ENCODE peak calls at places on chromosomes 12 and 14, in four cellular contexts. W, Z, Q and E are unnamed samples.

GRCh38 chr14:76782885-76783566 is 21.8 kb downstream of the VASH1 start:
- DNase-seq in W (no peak), Z (peak; percentile 67), Q (no peak), E (no peak)

GRCh38 chr12:75553865-75554555 is 42.6 kb upstream of the KRR1 start:
- DNase-seq in W (no peak), Z (peak; percentile 39), Q (no peak), E (peak; percentile 9)

GRCh38 chr12:105485321-105485910 is 154.9 kb downstream of the C12orf75 start:
- DNase-seq in W (no peak), Z (peak; percentile 62), Q (no peak), E (no peak)

GRCh38 chr12:51941011-51941561 is 10.4 kb upstream of the ACVR1B start:
- DNase-seq in W (peak; percentile 77), Z (no peak), Q (no peak), E (no peak)

GRCh38 chr12:70005864-70006618 is 181.0 kb downstream of the MYRFL start:
- DNase-seq in W (no peak), Z (no peak), Q (no peak), E (no peak)

GRCh38 chr14:95290769-95291440 is 28.8 kb downstream of the CLMN start:
- DNase-seq in W (peak; percentile 65), Z (peak; percentile 38), Q (no peak), E (no peak)

GRCh38 chr14:104131968-104132732 is 6.2 kb upstream of the KIF26A start:
- DNase-seq in W (no peak), Z (no peak), Q (no peak), E (no peak)

GRCh38 chr12:3662516-3662915 is 90.4 kb downstream of the CRACR2A start:
- DNase-seq in W (no peak), Z (no peak), Q (no peak), E (no peak)

GRCh38 chr12:39816671-39817185 is 197.1 kb upstream of the ABCD2 start:
- DNase-seq in W (no peak), Z (peak; percentile 54), Q (no peak), E (no peak)

GRCh38 chr14:51846631-51847488 is 13.6 kb upstream of the GNG2 start:
- DNase-seq in W (peak; percentile 35), Z (peak; percentile 89), Q (no peak), E (peak; percentile 92)

GRCh38 chr12:49864817-49865090 is 21.8 kb upstream of the BCDIN3D start:
- DNase-seq in W (no peak), Z (no peak), Q (no peak), E (no peak)

GRCh38 chr14:92735344-92735743 is 13.1 kb downstream of the LGMN start:
- DNase-seq in W (no peak), Z (peak; percentile 14), Q (no peak), E (no peak)
- H3K79me2 ChIP-seq in W (no peaks in the 10 kb centered on the region), Z (peaks cover 5% of the 10 kb centered on the region), Q (peaks cover 9% of the 10 kb centered on the region), E (no peaks in the 10 kb centered on the region)

GRCh38 chr12:27589419-27589818 is 65.4 kb downstream of the PPFIBP1 start:
- DNase-seq in W (no peak), Z (no peak), Q (no peak), E (no peak)

GRCh38 chr12:27588786-27589185 is 64.8 kb downstream of the PPFIBP1 start:
- DNase-seq in W (no peak), Z (peak; percentile 29), Q (no peak), E (no peak)

GRCh38 chr12:27593266-27593665 is 69.3 kb downstream of the PPFIBP1 start:
- DNase-seq in W (no peak), Z (no peak), Q (no peak), E (no peak)

GRCh38 chr12:27595231-27595642 is 71.2 kb downstream of the PPFIBP1 start:
- DNase-seq in W (peak; percentile 48), Z (peak; percentile 74), Q (no peak), E (no peak)

DNA sequence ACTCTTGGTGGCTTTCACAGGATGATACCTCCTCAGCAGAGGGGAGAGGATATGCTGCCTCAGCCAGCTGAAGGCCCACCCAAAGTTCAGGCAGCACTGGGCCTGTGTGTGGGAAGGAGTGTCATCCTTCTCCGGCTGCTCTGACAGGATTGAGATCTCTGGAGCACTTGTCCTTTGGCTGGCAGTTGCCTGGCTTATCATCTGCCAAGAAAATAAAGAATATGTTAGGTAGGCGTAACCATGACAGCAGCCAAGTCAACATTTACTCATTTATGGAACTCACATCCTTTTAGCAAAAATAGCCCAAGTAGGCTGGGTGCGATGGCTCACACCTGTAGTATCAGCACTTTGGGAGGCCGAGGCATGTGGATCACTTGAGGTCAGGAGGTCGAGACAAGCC is 68.5 kb downstream of the PPFIBP1 start:
- DNase-seq in W (no peak), Z (peak; percentile 65), Q (no peak), E (no peak)
- H3K27ac ChIP-seq in W (no peak overlapping the region), Z (no peak overlapping the region), Q (no peak overlapping the region), E (no peak overlapping the region)

GRCh38 chr12:80936642-80937390 is 918 bp downstream of the LIN7A start:
- DNase-seq in W (peak; percentile 44), Z (peak; percentile 89), Q (peak; percentile 7), E (no peak)
- H3K79me2 ChIP-seq in W (no peaks in the 10 kb centered on the region), Z (no peaks in the 10 kb centered on the region), Q (no peaks in the 10 kb centered on the region), E (no peaks in the 10 kb centered on the region)

GRCh38 chr12:65666876-65667275 is 157.4 kb upstream of the HMGA2 start:
- DNase-seq in W (no peak), Z (peak; percentile 64), Q (no peak), E (no peak)
- H3K27ac ChIP-seq in W (no peak overlapping the region), Z (peak overlapping the region; percentile 83), Q (no peak overlapping the region), E (no peak overlapping the region)

GRCh38 chr14:54676822-54677708 is 110.1 kb downstream of the SAMD4A start:
- DNase-seq in W (peak; percentile 38), Z (peak; percentile 87), Q (peak; percentile 75), E (no peak)
- H3K79me2 ChIP-seq in W (peaks cover 88% of the 10 kb centered on the region), Z (no peaks in the 10 kb centered on the region), Q (no peaks in the 10 kb centered on the region), E (no peaks in the 10 kb centered on the region)

DNA sequence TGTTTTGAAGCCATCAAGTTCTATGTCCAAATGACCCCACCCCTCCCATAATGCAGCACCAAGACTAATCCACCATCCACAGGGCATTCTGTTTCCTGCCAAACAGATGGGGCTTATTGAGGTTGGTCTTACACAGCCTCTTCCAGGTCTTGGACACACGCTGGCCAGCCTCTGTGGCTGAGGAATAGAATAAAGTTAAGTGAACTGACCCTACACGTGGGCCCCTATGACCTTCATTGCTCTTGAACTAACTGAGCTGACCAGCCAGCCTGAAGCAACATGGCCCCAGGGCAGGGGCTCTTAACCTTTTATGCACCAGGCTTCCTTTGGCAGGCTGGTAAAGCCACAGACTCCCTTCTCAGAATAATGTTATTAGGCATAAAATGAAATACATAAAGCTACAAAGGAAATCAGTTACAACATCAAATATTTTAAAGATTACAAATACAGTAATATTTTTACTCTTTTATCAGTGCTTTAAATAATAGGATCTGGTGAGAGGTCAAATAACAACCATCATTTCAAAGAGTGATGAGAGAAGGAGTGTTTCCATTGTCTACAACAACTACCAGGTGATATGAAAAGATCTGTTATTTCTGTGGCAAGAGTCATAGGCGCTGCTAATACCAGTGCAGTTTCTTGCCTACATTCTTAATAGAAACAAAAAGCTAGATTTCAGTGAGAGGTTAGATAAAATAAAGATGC is 192.9 kb upstream of the NUDT4 start:
- DNase-seq in W (no peak), Z (no peak), Q (no peak), E (no peak)
- H3K27ac ChIP-seq in W (peak overlapping the region; percentile 76), Z (no peak overlapping the region), Q (no peak overlapping the region), E (peak overlapping the region; percentile 70)

GRCh38 chr12:113186666-113187325 is 1.3 kb downstream of the RITA1 start:
- DNase-seq in W (no peak), Z (no peak), Q (no peak), E (no peak)
- H3K79me2 ChIP-seq in W (peaks cover 63% of the 10 kb centered on the region), Z (peaks cover 22% of the 10 kb centered on the region), Q (peaks cover 61% of the 10 kb centered on the region), E (peaks cover 73% of the 10 kb centered on the region)